ENCODE peak calls at places on chromosomes 1 and 21, in eight cellular contexts. One of them, this sample, is unnamed.

GRCh38 chr1:109438798-109439297 is 12.6 kb upstream of the PSMA5 start:
- DNase-seq in IMR-90: peak; percentile 99
- DNase-seq in epithelial cell of esophagus: peak; percentile 61
- DNase-seq in fibroblast of lung: peak; percentile 95
- DNase-seq in PC-3: peak; percentile 39
- DNase-seq in heart right ventricle: peak; percentile 36
- DNase-seq in stomach: no peak
- DNase-seq in AG10803: peak; percentile 83
- DNase-seq in this sample: no peak

GRCh38 chr1:14869197-14869596 is 270.7 kb downstream of the KAZN start:
- DNase-seq in IMR-90: peak; percentile 3
- DNase-seq in epithelial cell of esophagus: no peak
- DNase-seq in fibroblast of lung: peak; percentile 14
- DNase-seq in PC-3: peak; percentile 35
- DNase-seq in heart right ventricle: no peak
- DNase-seq in stomach: no peak
- DNase-seq in AG10803: no peak
- DNase-seq in this sample: no peak

GRCh38 chr1:34663031-34663430 is 91.8 kb upstream of the GJB5 start:
- DNase-seq in IMR-90: no peak
- DNase-seq in epithelial cell of esophagus: no peak
- DNase-seq in fibroblast of lung: no peak
- DNase-seq in PC-3: no peak
- DNase-seq in heart right ventricle: no peak
- DNase-seq in stomach: no peak
- DNase-seq in AG10803: no peak
- DNase-seq in this sample: no peak

GRCh38 chr1:33280091-33280661 is 23.9 kb downstream of the ZNF362 start:
- DNase-seq in IMR-90: no peak
- DNase-seq in epithelial cell of esophagus: no peak
- DNase-seq in fibroblast of lung: no peak
- DNase-seq in PC-3: no peak
- DNase-seq in heart right ventricle: no peak
- DNase-seq in stomach: no peak
- DNase-seq in AG10803: no peak
- DNase-seq in this sample: no peak

GRCh38 chr1:51948491-51948915 is 42.0 kb downstream of the RAB3B start:
- DNase-seq in IMR-90: no peak
- DNase-seq in epithelial cell of esophagus: peak; percentile 78
- DNase-seq in fibroblast of lung: no peak
- DNase-seq in PC-3: no peak
- DNase-seq in heart right ventricle: no peak
- DNase-seq in stomach: no peak
- DNase-seq in AG10803: no peak
- DNase-seq in this sample: no peak

GRCh38 chr1:5597991-5598823 is 394.0 kb downstream of the NPHP4 start:
- DNase-seq in IMR-90: no peak
- DNase-seq in epithelial cell of esophagus: no peak
- DNase-seq in fibroblast of lung: no peak
- DNase-seq in PC-3: no peak
- DNase-seq in heart right ventricle: no peak
- DNase-seq in stomach: peak; percentile 66
- DNase-seq in AG10803: no peak
- DNase-seq in this sample: no peak

GRCh38 chr1:240126821-240127220 is 35.1 kb downstream of the FMN2 start:
- DNase-seq in IMR-90: peak; percentile 25
- DNase-seq in epithelial cell of esophagus: no peak
- DNase-seq in fibroblast of lung: peak; percentile 23
- DNase-seq in PC-3: no peak
- DNase-seq in heart right ventricle: no peak
- DNase-seq in stomach: no peak
- DNase-seq in AG10803: no peak
- DNase-seq in this sample: no peak

GRCh38 chr1:154663656-154664055 is 55.7 kb upstream of the ADAR start:
- DNase-seq in IMR-90: no peak
- DNase-seq in epithelial cell of esophagus: no peak
- DNase-seq in fibroblast of lung: no peak
- DNase-seq in PC-3: no peak
- DNase-seq in heart right ventricle: no peak
- DNase-seq in stomach: no peak
- DNase-seq in AG10803: no peak
- DNase-seq in this sample: no peak

DNA sequence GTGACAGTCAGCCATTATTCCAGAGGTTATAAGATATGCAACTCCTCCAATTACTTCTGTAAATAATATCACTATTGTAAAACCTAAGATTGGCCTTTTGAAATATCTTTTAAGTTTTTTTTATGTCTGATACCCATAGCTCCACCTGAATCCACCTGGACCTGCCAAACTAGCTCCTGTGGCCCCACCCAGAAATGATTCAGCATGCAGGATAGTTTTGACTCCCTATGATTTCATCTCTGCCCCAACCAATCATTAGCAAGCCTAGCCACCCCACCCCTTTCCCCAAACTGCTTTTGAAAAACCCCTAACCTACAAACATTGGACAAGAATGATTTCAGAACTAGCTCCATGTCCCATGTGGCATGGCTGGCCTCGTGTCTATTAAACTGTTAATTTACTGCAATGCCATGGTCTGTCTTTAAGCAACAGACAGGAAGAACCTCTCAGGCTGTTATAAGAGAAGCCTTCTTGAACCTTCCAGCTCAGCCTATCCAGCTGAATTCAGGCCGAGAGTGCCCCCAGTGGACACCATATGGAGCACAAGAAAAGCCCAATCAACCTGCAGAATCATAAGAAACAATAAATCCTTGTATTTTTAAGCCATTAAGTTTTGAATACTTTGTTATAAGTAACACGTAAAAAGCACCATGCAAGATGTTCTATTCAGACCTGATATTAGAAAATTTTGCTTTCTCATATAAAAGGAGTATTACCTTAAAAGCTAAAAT is 263.0 kb upstream of the ZRANB2 start:
- DNase-seq in IMR-90: no peak
- DNase-seq in epithelial cell of esophagus: peak; percentile 82
- DNase-seq in fibroblast of lung: no peak
- DNase-seq in PC-3: peak; percentile 39
- DNase-seq in heart right ventricle: no peak
- DNase-seq in stomach: no peak
- DNase-seq in AG10803: no peak
- DNase-seq in this sample: no peak
- TF ChIP-seq CTCF in IMR-90: no peak
- TF ChIP-seq CTCF in epithelial cell of esophagus: peak; percentile 29
- TF ChIP-seq CTCF in fibroblast of lung: no peak
- TF ChIP-seq CTCF in PC-3: peak; percentile 47
- TF ChIP-seq CTCF in heart right ventricle: no peak
- TF ChIP-seq CTCF in stomach: no peak
- TF ChIP-seq CTCF in AG10803: peak; percentile 23
- TF ChIP-seq CTCF in this sample: no peak

DNA sequence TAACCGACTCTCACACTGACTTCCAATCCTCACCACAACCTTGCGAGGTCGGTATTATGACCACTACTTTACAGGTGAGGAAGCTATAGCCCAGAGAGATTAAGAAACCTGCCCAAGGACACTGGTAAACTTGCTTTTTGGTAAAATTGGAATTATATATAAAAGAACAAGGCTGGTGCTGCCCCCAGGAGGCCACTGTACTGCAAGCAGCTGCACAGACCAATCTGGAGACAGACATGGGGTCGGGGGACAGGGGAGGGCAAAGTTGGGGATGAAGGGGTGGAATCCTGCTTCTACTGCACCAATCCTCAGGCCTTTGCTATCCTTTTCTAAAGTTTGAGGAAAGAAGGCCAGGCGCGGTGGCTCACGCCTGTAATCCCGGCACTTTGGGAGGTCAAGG is 280.8 kb downstream of the SPATA17 start:
- DNase-seq in IMR-90: no peak
- DNase-seq in epithelial cell of esophagus: no peak
- DNase-seq in fibroblast of lung: no peak
- DNase-seq in PC-3: peak; percentile 67
- DNase-seq in heart right ventricle: no peak
- DNase-seq in stomach: no peak
- DNase-seq in AG10803: no peak
- DNase-seq in this sample: no peak
- TF ChIP-seq CTCF in IMR-90: no peak
- TF ChIP-seq CTCF in epithelial cell of esophagus: no peak
- TF ChIP-seq CTCF in fibroblast of lung: peak; percentile 8
- TF ChIP-seq CTCF in PC-3: peak; percentile 91
- TF ChIP-seq CTCF in heart right ventricle: no peak
- TF ChIP-seq CTCF in stomach: no peak
- TF ChIP-seq CTCF in AG10803: no peak
- TF ChIP-seq CTCF in this sample: no peak

DNA sequence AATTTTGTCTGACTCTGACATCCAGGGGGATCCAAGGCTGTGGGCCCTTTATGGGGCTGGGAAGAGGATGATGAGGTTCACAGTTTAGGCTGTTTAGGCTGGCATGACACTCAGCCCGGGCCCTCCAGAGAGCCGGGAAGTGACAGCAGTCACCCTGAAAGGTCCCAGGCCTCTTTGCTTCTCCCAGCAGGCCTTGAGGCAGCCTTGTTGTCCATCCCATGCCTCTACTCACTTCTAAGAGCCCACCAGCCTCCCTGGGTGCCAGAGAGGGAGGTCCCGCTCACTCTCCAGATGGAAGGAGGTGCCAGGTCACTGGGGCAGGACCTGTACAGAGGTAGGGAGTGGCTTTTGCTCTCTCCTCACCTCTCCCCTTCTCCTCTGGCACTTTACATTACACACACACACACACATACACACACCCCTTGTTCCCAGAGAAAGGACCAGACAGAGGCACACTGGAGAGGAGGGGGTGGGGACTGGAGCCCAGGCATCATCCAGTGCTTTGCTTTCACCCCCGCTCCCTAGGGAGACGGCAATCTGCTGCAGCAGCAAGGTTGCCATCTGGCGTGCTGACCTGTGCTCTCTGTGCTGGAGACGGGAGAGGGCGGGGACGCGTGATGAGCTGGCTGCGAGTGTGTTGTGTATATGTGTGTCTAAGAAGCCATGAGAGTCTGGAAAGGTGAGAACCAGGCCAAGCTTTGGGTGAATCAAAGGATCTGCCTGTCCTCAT is 4.6 kb downstream of the KLHDC8A start:
- DNase-seq in IMR-90: peak; percentile 40
- DNase-seq in epithelial cell of esophagus: peak; percentile 76
- DNase-seq in fibroblast of lung: peak; percentile 37
- DNase-seq in PC-3: peak; percentile 58
- DNase-seq in heart right ventricle: no peak
- DNase-seq in stomach: peak; percentile 38
- DNase-seq in AG10803: no peak
- DNase-seq in this sample: peak; percentile 80
- TF ChIP-seq CTCF in IMR-90: no peak
- TF ChIP-seq CTCF in epithelial cell of esophagus: no peak
- TF ChIP-seq CTCF in fibroblast of lung: no peak
- TF ChIP-seq CTCF in PC-3: peak; percentile 14
- TF ChIP-seq CTCF in heart right ventricle: no peak
- TF ChIP-seq CTCF in stomach: no peak
- TF ChIP-seq CTCF in AG10803: no peak
- TF ChIP-seq CTCF in this sample: no peak

GRCh38 chr1:163412216-163412615 is 90.5 kb downstream of the NUF2 start:
- DNase-seq in IMR-90: no peak
- DNase-seq in epithelial cell of esophagus: no peak
- DNase-seq in fibroblast of lung: no peak
- DNase-seq in PC-3: no peak
- DNase-seq in heart right ventricle: no peak
- DNase-seq in stomach: no peak
- DNase-seq in AG10803: no peak
- DNase-seq in this sample: no peak
- TF ChIP-seq CTCF in IMR-90: no peak
- TF ChIP-seq CTCF in epithelial cell of esophagus: no peak
- TF ChIP-seq CTCF in fibroblast of lung: no peak
- TF ChIP-seq CTCF in PC-3: peak; percentile 10
- TF ChIP-seq CTCF in heart right ventricle: no peak
- TF ChIP-seq CTCF in stomach: no peak
- TF ChIP-seq CTCF in AG10803: no peak
- TF ChIP-seq CTCF in this sample: no peak

GRCh38 chr1:46703927-46704641 is 14.8 kb downstream of the EFCAB14 start:
- DNase-seq in IMR-90: no peak
- DNase-seq in epithelial cell of esophagus: no peak
- DNase-seq in fibroblast of lung: no peak
- DNase-seq in PC-3: no peak
- DNase-seq in heart right ventricle: no peak
- DNase-seq in stomach: no peak
- DNase-seq in AG10803: no peak
- DNase-seq in this sample: no peak
- TF ChIP-seq CTCF in IMR-90: no peak
- TF ChIP-seq CTCF in epithelial cell of esophagus: no peak
- TF ChIP-seq CTCF in fibroblast of lung: no peak
- TF ChIP-seq CTCF in PC-3: no peak
- TF ChIP-seq CTCF in heart right ventricle: no peak
- TF ChIP-seq CTCF in stomach: no peak
- TF ChIP-seq CTCF in AG10803: no peak
- TF ChIP-seq CTCF in this sample: no peak

GRCh38 chr21:42113926-42114409 is 42.9 kb downstream of the UMODL1 start:
- DNase-seq in IMR-90: no peak
- DNase-seq in epithelial cell of esophagus: peak; percentile 74
- DNase-seq in fibroblast of lung: no peak
- DNase-seq in PC-3: peak; percentile 82
- DNase-seq in heart right ventricle: no peak
- DNase-seq in stomach: no peak
- DNase-seq in AG10803: peak; percentile 59
- DNase-seq in this sample: no peak
- TF ChIP-seq CTCF in IMR-90: no peak
- TF ChIP-seq CTCF in epithelial cell of esophagus: peak; percentile 45
- TF ChIP-seq CTCF in fibroblast of lung: no peak
- TF ChIP-seq CTCF in PC-3: peak; percentile 60
- TF ChIP-seq CTCF in heart right ventricle: no peak
- TF ChIP-seq CTCF in stomach: no peak
- TF ChIP-seq CTCF in AG10803: peak; percentile 50
- TF ChIP-seq CTCF in this sample: no peak

DNA sequence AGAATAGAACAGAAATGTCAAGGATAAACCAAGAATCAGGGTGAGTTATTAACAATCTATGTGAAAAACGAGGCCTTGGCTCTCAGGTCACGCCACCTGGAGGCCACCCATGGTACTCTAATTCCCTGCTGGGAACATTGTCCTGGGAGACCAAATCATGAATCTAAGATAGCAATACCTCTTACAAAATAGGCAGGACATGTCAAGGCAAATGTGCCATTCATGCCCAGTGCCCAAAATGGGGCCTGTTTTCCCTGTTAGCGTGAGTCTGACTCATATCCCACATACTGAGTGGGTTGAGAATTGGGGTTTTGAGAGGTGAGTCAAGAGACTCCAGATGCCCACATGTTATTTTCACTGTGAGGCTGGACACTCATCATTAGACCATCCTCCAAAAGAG is 380.8 kb downstream of the HHIPL2 start:
- DNase-seq in IMR-90: peak; percentile 94
- DNase-seq in epithelial cell of esophagus: peak; percentile 99
- DNase-seq in fibroblast of lung: peak; percentile 94
- DNase-seq in PC-3: peak; percentile 85
- DNase-seq in heart right ventricle: peak; percentile 13
- DNase-seq in stomach: peak; percentile 51
- DNase-seq in AG10803: peak; percentile 95
- DNase-seq in this sample: peak; percentile 65
- TF ChIP-seq CTCF in IMR-90: peak; percentile 49
- TF ChIP-seq CTCF in epithelial cell of esophagus: peak; percentile 85
- TF ChIP-seq CTCF in fibroblast of lung: peak; percentile 50
- TF ChIP-seq CTCF in PC-3: peak; percentile 96
- TF ChIP-seq CTCF in heart right ventricle: peak; percentile 53
- TF ChIP-seq CTCF in stomach: no peak
- TF ChIP-seq CTCF in AG10803: peak; percentile 73
- TF ChIP-seq CTCF in this sample: peak; percentile 34